ENCODE peak calls at places on chromosomes 2 and 18, in seven cellular contexts. P, O, Y, J, T, G and B are unnamed samples.
A peak's percentile ranks its signal among the peaks of the same experiment; 100 is the strongest.

GRCh38 chr18:35683021-35683420 is 101.5 kb downstream of the GALNT1 start:
- DNase-seq in Y (no peak), O (no peak), J (no peak), G (no peak), T (no peak), P (no peak), B (no peak)

GRCh38 chr2:85737481-85737880 is 16.3 kb upstream of the ATOH8 start:
- DNase-seq in O (no peak), T (peak; percentile 24), J (peak; percentile 86), P (no peak), Y (peak; percentile 93), G (peak; percentile 42), B (no peak)

GRCh38 chr2:45802739-45803138 is 151.3 kb downstream of the PRKCE start:
- DNase-seq in P (no peak), G (no peak), Y (no peak), O (no peak), J (no peak), T (no peak), B (no peak)

GRCh38 chr18:76951600-76952247 is 129.4 kb downstream of the ZNF236 start:
- DNase-seq in Y (no peak), J (no peak), G (no peak), P (no peak), T (no peak), O (no peak), B (no peak)

GRCh38 chr2:190235101-190235500 is 84.5 kb downstream of the HIBCH start:
- DNase-seq in O (no peak), G (no peak), Y (no peak), T (no peak), P (no peak), J (peak; percentile 49), B (no peak)

GRCh38 chr2:172655091-172655837 is 80.4 kb upstream of the RAPGEF4 start:
- DNase-seq in G (no peak), T (no peak), P (no peak), Y (peak; percentile 68), J (peak; percentile 86), O (no peak), B (no peak)

GRCh38 chr2:60735496-60736250 is 20.4 kb upstream of the PAPOLG start:
- DNase-seq in G (peak; percentile 16), P (peak; percentile 64), O (no peak), T (no peak), J (peak; percentile 15), Y (no peak), B (no peak)

GRCh38 chr18:79598885-79599175 is 80.8 kb upstream of the CTDP1 start:
- DNase-seq in Y (no peak), T (no peak), P (no peak), J (no peak), O (no peak), G (no peak), B (no peak)

GRCh38 chr2:195252018-195252417 is 405.0 kb upstream of the SLC39A10 start:
- DNase-seq in J (no peak), Y (no peak), P (peak; percentile 39), O (no peak), G (no peak), T (no peak), B (no peak)

GRCh38 chr2:240467149-240467642 is 31.7 kb downstream of the GPC1 start:
- DNase-seq in O (no peak), J (no peak), G (no peak), Y (no peak), T (no peak), P (no peak), B (no peak)

GRCh38 chr2:227127236-227127635 is 36.8 kb downstream of the COL4A4 start:
- DNase-seq in O (no peak), J (no peak), T (no peak), Y (no peak), G (no peak), P (no peak), B (no peak)

GRCh38 chr2:240291940-240292574 is 143.4 kb upstream of the GPC1 start:
- DNase-seq in O (no peak), Y (no peak), J (no peak), T (no peak), P (no peak), G (no peak), B (no peak)

GRCh38 chr2:237045449-237045848 is 40.2 kb upstream of the COPS8 start:
- DNase-seq in J (peak; percentile 59), O (no peak), T (no peak), G (no peak), Y (peak; percentile 11), P (no peak), B (no peak)

GRCh38 chr2:43105586-43106562 is 120.5 kb downstream of the ZFP36L2 start:
- DNase-seq in J (peak; percentile 53), Y (peak; percentile 64), P (no peak), O (no peak), T (no peak), G (peak; percentile 53), B (no peak)

GRCh38 chr2:136052374-136053362 is 65.3 kb downstream of the CXCR4 start:
- DNase-seq in O (no peak), T (no peak), G (no peak), P (no peak), Y (no peak), J (no peak), B (no peak)

GRCh38 chr2:241935314-241935713 is 65.8 kb downstream of the RTP5 start:
- DNase-seq in T (no peak), Y (peak; percentile 90), J (peak; percentile 82), O (no peak), P (no peak), G (no peak), B (no peak)

GRCh38 chr18:9719421-9719981 is 11.4 kb downstream of the RAB31 start:
- DNase-seq in O (no peak), G (no peak), J (peak; percentile 91), T (peak; percentile 57), P (no peak), Y (peak; percentile 80), B (no peak)

GRCh38 chr2:207469953-207470699 is 59.6 kb upstream of the CREB1 start:
- DNase-seq in J (no peak), P (no peak), T (no peak), G (no peak), O (no peak), Y (no peak), B (no peak)

GRCh38 chr2:127566576-127566975 is 31.1 kb downstream of the MYO7B start:
- DNase-seq in Y (no peak), O (no peak), T (no peak), P (no peak), G (no peak), J (no peak), B (no peak)

GRCh38 chr2:170073288-170073687 is 104.7 kb upstream of the MYO3B start:
- DNase-seq in Y (peak; percentile 21), J (peak; percentile 17), P (no peak), G (peak; percentile 13), O (no peak), T (no peak), B (peak; percentile 45)

GRCh38 chr2:132420776-132421175 is 4.2 kb downstream of the GPR39 start:
- DNase-seq in P (no peak), T (no peak), Y (no peak), J (no peak), G (no peak), O (no peak), B (no peak)

GRCh38 chr2:12764075-12764722 is 47.5 kb downstream of the TRIB2 start:
- DNase-seq in J (peak; percentile 64), T (no peak), P (no peak), G (no peak), Y (peak; percentile 69), O (no peak), B (no peak)

GRCh38 chr2:109409347-109410020 is 204.3 kb downstream of the SEPTIN10 start:
- DNase-seq in P (no peak), G (no peak), O (no peak), T (no peak), J (no peak), Y (no peak), B (no peak)

GRCh38 chr18:9333441-9334350 is 877 bp upstream of the TWSG1 start:
- DNase-seq in T (no peak), P (peak; percentile 54), Y (no peak), J (no peak), O (no peak), G (peak; percentile 25), B (no peak)

GRCh38 chr2:25294573-25295462 is 46.9 kb downstream of the DNMT3A start:
- DNase-seq in G (peak; percentile 85), P (no peak), O (peak; percentile 33), Y (peak; percentile 58), T (no peak), J (peak; percentile 12), B (peak; percentile 46)